ENCODE peak calls at places on chromosomes 4 and X, in seven cellular contexts. One of them, this sample, is unnamed.

GRCh38 chrX:135302269-135302873 is 6.9 kb upstream of the ETDC start:
- DNase-seq in colonic mucosa: no peak
- DNase-seq in AG04450: no peak
- DNase-seq in hepatocyte: no peak
- DNase-seq in dorsolateral prefrontal cortex: no peak
- DNase-seq in NB4: no peak
- DNase-seq in endothelial cell: no peak
- DNase-seq in this sample: no peak

GRCh38 chrX:67338262-67338661 is 205.6 kb upstream of the AR start:
- DNase-seq in colonic mucosa: no peak
- DNase-seq in AG04450: no peak
- DNase-seq in hepatocyte: no peak
- DNase-seq in dorsolateral prefrontal cortex: no peak
- DNase-seq in NB4: no peak
- DNase-seq in endothelial cell: no peak
- DNase-seq in this sample: no peak

GRCh38 chr4:123976285-123976684 is 579.7 kb downstream of the SPRY1 start:
- DNase-seq in colonic mucosa: no peak
- DNase-seq in AG04450: no peak
- DNase-seq in hepatocyte: no peak
- DNase-seq in dorsolateral prefrontal cortex: no peak
- DNase-seq in NB4: no peak
- DNase-seq in endothelial cell: no peak
- DNase-seq in this sample: no peak

GRCh38 chr4:6366581-6366980 is 96.9 kb downstream of the WFS1 start:
- DNase-seq in colonic mucosa: no peak
- DNase-seq in AG04450: no peak
- DNase-seq in hepatocyte: no peak
- DNase-seq in dorsolateral prefrontal cortex: no peak
- DNase-seq in NB4: no peak
- DNase-seq in endothelial cell: no peak
- DNase-seq in this sample: no peak

GRCh38 chr4:1347410-1347864 is 429 bp downstream of the UVSSA start:
- DNase-seq in colonic mucosa: peak; percentile 58
- DNase-seq in AG04450: peak; percentile 55
- DNase-seq in hepatocyte: peak; percentile 85
- DNase-seq in dorsolateral prefrontal cortex: no peak
- DNase-seq in NB4: peak; percentile 87
- DNase-seq in endothelial cell: peak; percentile 75
- DNase-seq in this sample: peak; percentile 63

GRCh38 chr4:184747034-184747830 is 13.3 kb upstream of the CENPU start:
- DNase-seq in colonic mucosa: peak; percentile 76
- DNase-seq in AG04450: no peak
- DNase-seq in hepatocyte: peak; percentile 23
- DNase-seq in dorsolateral prefrontal cortex: no peak
- DNase-seq in NB4: peak; percentile 27
- DNase-seq in endothelial cell: no peak
- DNase-seq in this sample: peak; percentile 23

GRCh38 chr4:5387457-5387856 is 320.9 kb downstream of the EVC2 start:
- DNase-seq in colonic mucosa: no peak
- DNase-seq in AG04450: no peak
- DNase-seq in hepatocyte: no peak
- DNase-seq in dorsolateral prefrontal cortex: no peak
- DNase-seq in NB4: peak; percentile 11
- DNase-seq in endothelial cell: no peak
- DNase-seq in this sample: no peak

GRCh38 chr4:169117591-169118081 is 107.6 kb upstream of the CBR4 start:
- DNase-seq in colonic mucosa: no peak
- DNase-seq in AG04450: peak; percentile 41
- DNase-seq in hepatocyte: no peak
- DNase-seq in dorsolateral prefrontal cortex: no peak
- DNase-seq in NB4: no peak
- DNase-seq in endothelial cell: no peak
- DNase-seq in this sample: no peak

GRCh38 chr4:52912608-52913007 is 50.5 kb downstream of the RASL11B start:
- DNase-seq in colonic mucosa: no peak
- DNase-seq in AG04450: no peak
- DNase-seq in hepatocyte: no peak
- DNase-seq in dorsolateral prefrontal cortex: no peak
- DNase-seq in NB4: no peak
- DNase-seq in endothelial cell: no peak
- DNase-seq in this sample: no peak

GRCh38 chrX:6262959-6263358 is 34.3 kb upstream of the NLGN4X start:
- DNase-seq in colonic mucosa: no peak
- DNase-seq in AG04450: no peak
- DNase-seq in hepatocyte: no peak
- DNase-seq in dorsolateral prefrontal cortex: no peak
- DNase-seq in NB4: no peak
- DNase-seq in endothelial cell: no peak
- DNase-seq in this sample: no peak

GRCh38 chrX:56615282-56615681 is 51.9 kb downstream of the UBQLN2 start:
- DNase-seq in colonic mucosa: no peak
- DNase-seq in AG04450: no peak
- DNase-seq in hepatocyte: peak; percentile 9
- DNase-seq in dorsolateral prefrontal cortex: no peak
- DNase-seq in NB4: no peak
- DNase-seq in endothelial cell: no peak
- DNase-seq in this sample: no peak

GRCh38 chrX:19334945-19335626 is 8.6 kb upstream of the PDHA1 start:
- DNase-seq in colonic mucosa: no peak
- DNase-seq in AG04450: no peak
- DNase-seq in hepatocyte: no peak
- DNase-seq in dorsolateral prefrontal cortex: no peak
- DNase-seq in NB4: peak; percentile 82
- DNase-seq in endothelial cell: peak; percentile 4
- DNase-seq in this sample: no peak

GRCh38 chr4:19194672-19195071 is 1057.0 kb upstream of the SLIT2 start:
- DNase-seq in colonic mucosa: no peak
- DNase-seq in AG04450: no peak
- DNase-seq in hepatocyte: no peak
- DNase-seq in dorsolateral prefrontal cortex: no peak
- DNase-seq in NB4: no peak
- DNase-seq in endothelial cell: no peak
- DNase-seq in this sample: no peak

GRCh38 chrX:38045697-38046096 is 39.3 kb downstream of the SYTL5 start:
- DNase-seq in colonic mucosa: no peak
- DNase-seq in AG04450: no peak
- DNase-seq in hepatocyte: peak; percentile 15
- DNase-seq in dorsolateral prefrontal cortex: no peak
- DNase-seq in NB4: no peak
- DNase-seq in endothelial cell: no peak
- DNase-seq in this sample: no peak

GRCh38 chr4:1401409-1402020 is 4.7 kb downstream of the NKX1-1 start:
- DNase-seq in colonic mucosa: no peak
- DNase-seq in AG04450: no peak
- DNase-seq in hepatocyte: peak; percentile 2
- DNase-seq in dorsolateral prefrontal cortex: no peak
- DNase-seq in NB4: no peak
- DNase-seq in endothelial cell: no peak
- DNase-seq in this sample: no peak

GRCh38 chrX:7088968-7089615 is 58.4 kb upstream of the STS start:
- DNase-seq in colonic mucosa: no peak
- DNase-seq in AG04450: no peak
- DNase-seq in hepatocyte: peak; percentile 48
- DNase-seq in dorsolateral prefrontal cortex: no peak
- DNase-seq in NB4: peak; percentile 34
- DNase-seq in endothelial cell: no peak
- DNase-seq in this sample: peak; percentile 25

DNA sequence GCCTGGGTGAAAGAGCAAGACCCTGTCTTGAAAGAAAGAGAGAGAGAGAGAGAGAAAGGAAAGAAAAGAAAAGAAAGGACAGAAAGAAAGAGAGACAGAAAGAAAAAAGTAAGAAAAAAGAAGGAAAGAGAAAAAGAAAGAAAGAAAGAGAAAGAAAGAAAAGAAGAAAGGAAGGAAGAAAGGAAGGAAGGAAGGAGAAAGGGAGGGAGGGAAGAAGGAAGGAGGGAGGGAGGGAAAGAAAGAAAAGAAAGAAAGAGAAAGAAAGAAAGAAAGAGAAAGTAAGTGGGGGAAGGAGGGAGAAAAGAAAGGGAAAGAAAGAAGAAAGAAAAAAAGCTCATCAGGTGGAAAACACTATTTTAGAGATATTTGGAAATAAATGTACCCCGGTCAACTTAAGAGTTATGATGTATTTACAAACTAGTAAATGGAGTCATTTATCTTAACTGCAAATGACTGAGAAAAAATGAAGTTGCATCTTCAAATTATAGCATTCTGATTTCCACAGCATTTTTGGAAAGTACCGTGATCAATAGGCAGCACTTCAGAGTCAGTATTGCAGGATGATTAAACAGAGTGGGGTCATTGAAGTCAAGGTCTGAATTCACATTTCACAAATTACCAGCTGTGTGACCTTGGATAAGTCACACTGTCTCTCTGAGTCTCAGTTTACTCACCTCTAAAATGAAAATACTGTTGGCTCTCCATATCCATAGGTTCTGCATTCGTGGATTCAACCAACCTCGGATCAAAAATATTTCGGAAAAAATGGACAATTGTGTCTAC is 64.1 kb upstream of the SMAD1 start:
- DNase-seq in colonic mucosa: no peak
- DNase-seq in AG04450: no peak
- DNase-seq in hepatocyte: no peak
- DNase-seq in dorsolateral prefrontal cortex: no peak
- DNase-seq in NB4: no peak
- DNase-seq in endothelial cell: no peak
- DNase-seq in this sample: no peak
- TF ChIP-seq CTCF in colonic mucosa: no peak
- TF ChIP-seq CTCF in AG04450: no peak
- TF ChIP-seq CTCF in hepatocyte: no peak
- TF ChIP-seq CTCF in dorsolateral prefrontal cortex: no peak
- TF ChIP-seq CTCF in NB4: no peak
- TF ChIP-seq CTCF in endothelial cell: no peak
- TF ChIP-seq CTCF in this sample: no peak

GRCh38 chrX:9816094-9816700 is 30.0 kb downstream of the SHROOM2 start:
- DNase-seq in colonic mucosa: no peak
- DNase-seq in AG04450: no peak
- DNase-seq in hepatocyte: no peak
- DNase-seq in dorsolateral prefrontal cortex: no peak
- DNase-seq in NB4: peak; percentile 77
- DNase-seq in endothelial cell: no peak
- DNase-seq in this sample: no peak

GRCh38 chrX:9824554-9824953 is 38.3 kb downstream of the SHROOM2 start:
- DNase-seq in colonic mucosa: no peak
- DNase-seq in AG04450: no peak
- DNase-seq in hepatocyte: no peak
- DNase-seq in dorsolateral prefrontal cortex: no peak
- DNase-seq in NB4: no peak
- DNase-seq in endothelial cell: no peak
- DNase-seq in this sample: no peak

GRCh38 chrX:9825129-9825865 is 39.1 kb downstream of the SHROOM2 start:
- DNase-seq in colonic mucosa: no peak
- DNase-seq in AG04450: no peak
- DNase-seq in hepatocyte: no peak
- DNase-seq in dorsolateral prefrontal cortex: no peak
- DNase-seq in NB4: no peak
- DNase-seq in endothelial cell: no peak
- DNase-seq in this sample: no peak

GRCh38 chrX:9825966-9826365 is 39.7 kb downstream of the SHROOM2 start:
- DNase-seq in colonic mucosa: no peak
- DNase-seq in AG04450: no peak
- DNase-seq in hepatocyte: no peak
- DNase-seq in dorsolateral prefrontal cortex: no peak
- DNase-seq in NB4: no peak
- DNase-seq in endothelial cell: no peak
- DNase-seq in this sample: no peak

DNA sequence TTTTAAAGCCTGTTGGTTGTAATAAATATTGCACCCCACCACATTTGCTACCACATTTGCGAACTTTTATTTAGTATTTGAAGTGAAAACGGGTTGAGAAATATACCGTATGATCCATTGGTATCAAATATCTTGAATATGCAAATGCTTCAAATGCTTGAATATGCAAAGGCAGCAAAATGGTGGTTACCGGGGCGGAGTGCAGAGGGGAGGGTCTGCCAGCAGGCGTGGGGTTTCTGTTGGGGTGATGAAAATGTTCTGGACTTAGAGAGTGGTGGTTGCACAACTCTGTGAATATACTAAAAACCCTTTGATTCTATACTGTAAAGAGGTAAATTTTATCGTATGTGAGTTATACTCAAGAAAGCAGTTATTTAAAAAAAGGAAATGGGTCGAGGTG is 35.4 kb downstream of the SHROOM2 start:
- DNase-seq in colonic mucosa: no peak
- DNase-seq in AG04450: no peak
- DNase-seq in hepatocyte: no peak
- DNase-seq in dorsolateral prefrontal cortex: no peak
- DNase-seq in NB4: no peak
- DNase-seq in endothelial cell: no peak
- DNase-seq in this sample: no peak
- TF ChIP-seq CTCF in colonic mucosa: no peak
- TF ChIP-seq CTCF in AG04450: no peak
- TF ChIP-seq CTCF in hepatocyte: no peak
- TF ChIP-seq CTCF in dorsolateral prefrontal cortex: no peak
- TF ChIP-seq CTCF in NB4: no peak
- TF ChIP-seq CTCF in endothelial cell: no peak
- TF ChIP-seq CTCF in this sample: no peak

DNA sequence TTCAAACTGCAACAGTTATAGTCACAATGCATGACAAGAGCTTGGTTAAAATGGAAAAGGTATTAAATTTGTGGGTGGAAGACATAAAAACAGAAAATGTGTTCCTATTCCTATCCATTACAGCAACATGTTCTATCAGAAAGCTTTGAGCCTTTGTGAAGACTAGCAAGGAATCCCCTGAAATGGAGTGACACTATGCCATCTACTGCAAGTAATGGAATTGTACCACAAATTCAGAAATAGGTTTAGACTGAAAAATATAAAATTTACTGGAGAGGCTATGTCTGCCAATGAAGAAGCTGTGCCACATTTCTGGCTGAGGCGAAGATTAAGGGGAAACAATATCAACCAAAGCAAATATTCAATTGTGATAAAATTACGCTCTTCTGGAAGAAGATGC is 247.9 kb downstream of the ADAM29 start:
- DNase-seq in colonic mucosa: no peak
- DNase-seq in AG04450: no peak
- DNase-seq in hepatocyte: no peak
- DNase-seq in dorsolateral prefrontal cortex: no peak
- DNase-seq in NB4: no peak
- DNase-seq in endothelial cell: no peak
- DNase-seq in this sample: no peak
- TF ChIP-seq CTCF in colonic mucosa: no peak
- TF ChIP-seq CTCF in AG04450: no peak
- TF ChIP-seq CTCF in hepatocyte: no peak
- TF ChIP-seq CTCF in dorsolateral prefrontal cortex: no peak
- TF ChIP-seq CTCF in NB4: no peak
- TF ChIP-seq CTCF in endothelial cell: no peak
- TF ChIP-seq CTCF in this sample: no peak

DNA sequence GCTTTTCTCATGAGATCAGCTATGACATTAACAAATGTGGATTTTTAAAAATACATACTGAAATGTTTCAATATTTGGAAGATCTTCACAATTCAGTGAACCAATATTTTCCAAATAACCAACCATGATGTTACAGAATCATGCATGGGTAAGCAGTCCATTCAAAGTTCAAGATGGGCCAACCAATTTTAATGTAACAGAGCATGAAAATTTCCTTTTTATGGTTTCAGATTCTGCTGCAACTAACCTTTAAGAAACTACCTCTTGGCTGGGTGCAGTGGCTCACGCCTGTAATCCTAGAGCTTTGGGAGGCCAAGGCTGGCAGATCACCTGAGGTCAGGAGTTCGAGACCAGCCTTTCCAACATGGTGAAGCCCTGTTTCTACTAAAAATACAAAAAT is 107.7 kb downstream of the RBM47 start:
- DNase-seq in colonic mucosa: no peak
- DNase-seq in AG04450: no peak
- DNase-seq in hepatocyte: no peak
- DNase-seq in dorsolateral prefrontal cortex: no peak
- DNase-seq in NB4: no peak
- DNase-seq in endothelial cell: no peak
- DNase-seq in this sample: no peak
- TF ChIP-seq CTCF in colonic mucosa: no peak
- TF ChIP-seq CTCF in AG04450: no peak
- TF ChIP-seq CTCF in hepatocyte: no peak
- TF ChIP-seq CTCF in dorsolateral prefrontal cortex: no peak
- TF ChIP-seq CTCF in NB4: no peak
- TF ChIP-seq CTCF in endothelial cell: no peak
- TF ChIP-seq CTCF in this sample: no peak

This sample was measured in Calu3.